ENCODE peak calls at places on chromosome 10, in nine cellular contexts. E, F, Q, X, U, G, Y, D and N are unnamed samples.

GRCh38 chr10:601356-601963 is 88.0 kb downstream of the DIP2C start:
- DNase-seq in E (no peak), F (no peak), Q (no peak), X (peak), U (no peak), G (no peak), Y (no peak), D (no peak), N (no peak)

GRCh38 chr10:124180947-124181549 is 87.7 kb upstream of the CHST15 start:
- DNase-seq in E (no peak), F (no peak), Q (no peak), X (peak), U (no peak), G (no peak), Y (no peak), D (no peak), N (no peak)

GRCh38 chr10:34727595-34728033 is 87.5 kb downstream of the PARD3 start:
- DNase-seq in E (no peak), F (no peak), Q (no peak), X (no peak), U (peak), G (no peak), Y (no peak), D (no peak), N (no peak)

GRCh38 chr10:4945706-4946348 is 17.4 kb upstream of the AKR1C1 start:
- DNase-seq in E (no peak), F (no peak), Q (no peak), X (no peak), U (no peak), G (no peak), Y (no peak), D (no peak), N (no peak)

GRCh38 chr10:29146311-29146710 is 142.6 kb upstream of the LYZL1 start:
- DNase-seq in E (no peak), F (no peak), Q (no peak), X (no peak), U (no peak), G (no peak), Y (no peak), D (no peak), N (no peak)

GRCh38 chr10:110069502-110069982 is 61.8 kb downstream of the ADD3 start:
- DNase-seq in E (no peak), F (no peak), Q (peak), X (no peak), U (no peak), G (no peak), Y (no peak), D (peak), N (no peak)

GRCh38 chr10:118979661-118980060 is 49.9 kb upstream of the NANOS1 start:
- DNase-seq in E (no peak), F (no peak), Q (no peak), X (no peak), U (peak), G (no peak), Y (no peak), D (no peak), N (peak)

GRCh38 chr10:87987206-87987605 is 123.8 kb downstream of the PTEN start:
- DNase-seq in E (no peak), F (no peak), Q (no peak), X (no peak), U (no peak), G (no peak), Y (no peak), D (no peak), N (no peak)

GRCh38 chr10:133274751-133275682 is 1.7 kb downstream of the ADAM8 start:
- DNase-seq in E (no peak), F (no peak), Q (peak), X (no peak), U (peak), G (no peak), Y (no peak), D (peak), N (no peak)

GRCh38 chr10:4074559-4075407 is 289.8 kb upstream of the KLF6 start:
- DNase-seq in E (no peak), F (no peak), Q (no peak), X (no peak), U (no peak), G (no peak), Y (peak), D (peak), N (no peak)

GRCh38 chr10:132509506-132510173 is 27.9 kb upstream of the INPP5A start:
- DNase-seq in E (no peak), F (no peak), Q (peak), X (peak), U (peak), G (no peak), Y (no peak), D (no peak), N (no peak)